ENCODE peak calls at places on chromosomes 11 and 22, in six cellular contexts. T is K562, N is GM12891, S is SK-N-SH, U is H1, E is GM12878. B is an unnamed sample.
A peak's percentile ranks its signal among the peaks of the same experiment; 100 is the strongest.

GRCh38 chr11:44988981-44989635 is 38.4 kb upstream of the TP53I11 start:
- DNase-seq in S (no peak), U (no peak), E (no peak), N (no peak), T (no peak), B (no peak)

GRCh38 chr11:12183827-12184620 is 73.6 kb downstream of the MICAL2 start:
- DNase-seq in N (no peak), S (no peak), E (no peak), T (no peak), U (no peak), B (no peak)

GRCh38 chr22:40265783-40266182 is 80.5 kb upstream of the ADSL start:
- DNase-seq in N (no peak), T (no peak), U (no peak), S (no peak), E (no peak), B (no peak)

GRCh38 chr11:122676638-122677037 is 21.1 kb downstream of the UBASH3B start:
- DNase-seq in E (no peak), U (no peak), S (no peak), N (no peak), T (no peak), B (no peak)

GRCh38 chr11:79363861-79364378 is 76.9 kb downstream of the TENM4 start:
- DNase-seq in N (no peak), E (no peak), U (no peak), T (no peak), S (no peak), B (no peak)

GRCh38 chr11:63592975-63593395 is 21.2 kb downstream of the PLAAT3 start:
- DNase-seq in S (peak; percentile 36), N (no peak), E (no peak), T (peak; percentile 34), U (no peak), B (no peak)

GRCh38 chr11:96367357-96367756 is 22.4 kb downstream of the CCDC82 start:
- DNase-seq in S (no peak), E (no peak), N (no peak), U (no peak), T (no peak), B (no peak)

GRCh38 chr11:47269829-47270305 is at the start of gene MADD:
- DNase-seq in S (peak; percentile 98), U (no peak), T (peak; percentile 96), E (peak; percentile 55), N (peak; percentile 95), B (peak; percentile 96)

GRCh38 chr22:41333806-41334205 is 32.5 kb downstream of the ZC3H7B start:
- DNase-seq in T (no peak), S (no peak), U (no peak), N (no peak), E (no peak), B (no peak)

GRCh38 chr22:34885852-34886251 is 180.1 kb upstream of the ISX start:
- DNase-seq in T (no peak), U (no peak), S (no peak), E (no peak), N (no peak), B (no peak)

GRCh38 chr22:46074771-46075551 is 75.4 kb upstream of the PPARA start:
- DNase-seq in U (no peak), E (no peak), S (no peak), N (no peak), T (no peak), B (no peak)

GRCh38 chr11:59898652-59899051 is 20.1 kb downstream of the OOSP3 start:
- DNase-seq in E (no peak), T (no peak), U (no peak), N (no peak), S (no peak), B (no peak)

GRCh38 chr22:48941903-48942625 is 885.6 kb downstream of the BRD1 start:
- DNase-seq in U (no peak), N (no peak), S (no peak), T (no peak), E (no peak), B (no peak)

GRCh38 chr11:27459191-27459590 is 13.4 kb downstream of the LGR4 start:
- DNase-seq in U (no peak), N (no peak), S (no peak), E (no peak), T (no peak), B (no peak)

GRCh38 chr11:129090056-129090455 is 102.1 kb downstream of the ARHGAP32 start:
- DNase-seq in T (no peak), N (no peak), U (no peak), E (no peak), S (no peak), B (no peak)

GRCh38 chr11:88533001-88533400 is 195.5 kb upstream of the CTSC start:
- DNase-seq in T (no peak), U (no peak), E (no peak), N (no peak), S (no peak), B (no peak)

GRCh38 chr11:68044145-68044813 is 5.5 kb downstream of the TCIRG1 start:
- DNase-seq in T (no peak), S (peak; percentile 47), U (no peak), E (no peak), N (no peak), B (no peak)

GRCh38 chr22:35140879-35141745 is 75.2 kb downstream of the ISX start:
- DNase-seq in S (peak; percentile 23), N (peak; percentile 43), E (no peak), T (peak; percentile 38), U (peak; percentile 51), B (no peak)

GRCh38 chr11:134224710-134225662 is 515 bp downstream of the VPS26B start:
- DNase-seq in U (no peak), S (peak; percentile 66), T (peak; percentile 64), E (no peak), N (no peak), B (no peak)

GRCh38 chr11:2305140-2305861 is 3.5 kb downstream of the TSPAN32 start:
- DNase-seq in T (peak; percentile 66), N (peak; percentile 83), U (peak; percentile 38), E (peak; percentile 4), S (peak; percentile 85), B (peak; percentile 78)

GRCh38 chr11:36350137-36350513 is 54.0 kb downstream of the PRR5L start:
- DNase-seq in N (no peak), S (no peak), T (no peak), E (no peak), U (no peak), B (no peak)

GRCh38 chr11:76161261-76161961 is 44.9 kb downstream of the WNT11 start:
- DNase-seq in T (peak; percentile 92), N (no peak), S (peak; percentile 86), U (no peak), E (no peak), B (no peak)

GRCh38 chr11:76160856-76161255 is 45.4 kb downstream of the WNT11 start:
- DNase-seq in U (no peak), N (no peak), T (no peak), E (no peak), S (no peak), B (no peak)

GRCh38 chr11:76159303-76159937 is 46.9 kb downstream of the WNT11 start:
- DNase-seq in E (no peak), S (no peak), N (no peak), U (no peak), T (no peak), B (no peak)

GRCh38 chr11:76158394-76159302 is 47.7 kb downstream of the WNT11 start:
- DNase-seq in U (no peak), S (no peak), T (no peak), N (no peak), E (no peak), B (no peak)

DNA sequence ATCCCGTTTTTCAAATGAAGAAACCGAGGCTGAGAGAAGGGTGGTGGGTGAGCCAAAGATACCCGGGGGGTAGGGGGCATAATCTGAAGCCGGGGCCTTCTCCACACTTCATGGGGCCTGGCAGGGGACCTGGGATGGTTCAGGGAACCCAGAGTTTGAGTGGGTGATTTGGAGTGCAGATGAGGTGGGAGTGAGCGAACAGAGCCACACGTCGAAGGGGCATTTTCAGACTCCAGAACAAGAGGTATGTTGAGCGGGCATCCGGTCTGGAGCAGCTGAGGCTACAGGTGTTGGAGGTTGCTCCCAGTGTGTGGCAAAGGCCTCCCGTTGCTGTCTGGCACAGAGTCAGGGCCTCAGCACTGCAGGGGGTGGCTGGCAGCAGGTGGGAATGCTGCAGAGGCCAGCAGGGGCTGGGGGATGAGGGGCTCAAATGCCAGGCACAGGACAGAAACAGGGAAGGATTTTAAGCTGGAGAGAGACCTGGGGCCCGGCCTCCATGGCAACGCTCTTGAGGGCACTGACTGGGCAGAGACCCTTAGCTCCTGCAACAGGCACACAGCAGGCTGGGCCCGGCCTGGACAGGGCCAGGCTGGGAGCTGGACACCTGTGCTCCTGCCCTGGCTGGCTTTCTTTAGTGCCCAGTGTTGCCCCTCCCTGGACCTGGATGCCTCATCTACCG is 46.2 kb downstream of the WNT11 start:
- DNase-seq in U (no peak), E (no peak), N (no peak), T (no peak), S (peak; percentile 39), B (no peak)
- TF ChIP-seq TAF1 in U (no peak), E (no peak), N (no peak), T (no peak), S (no peak), B (no peak)

GRCh38 chr11:77181799-77182541 is 53.9 kb downstream of the MYO7A start:
- DNase-seq in N (no peak), T (no peak), U (no peak), S (no peak), E (no peak), B (no peak)
- TF ChIP-seq TAF1 in N (no peak), T (no peak), U (no peak), S (no peak), E (no peak), B (no peak)

DNA sequence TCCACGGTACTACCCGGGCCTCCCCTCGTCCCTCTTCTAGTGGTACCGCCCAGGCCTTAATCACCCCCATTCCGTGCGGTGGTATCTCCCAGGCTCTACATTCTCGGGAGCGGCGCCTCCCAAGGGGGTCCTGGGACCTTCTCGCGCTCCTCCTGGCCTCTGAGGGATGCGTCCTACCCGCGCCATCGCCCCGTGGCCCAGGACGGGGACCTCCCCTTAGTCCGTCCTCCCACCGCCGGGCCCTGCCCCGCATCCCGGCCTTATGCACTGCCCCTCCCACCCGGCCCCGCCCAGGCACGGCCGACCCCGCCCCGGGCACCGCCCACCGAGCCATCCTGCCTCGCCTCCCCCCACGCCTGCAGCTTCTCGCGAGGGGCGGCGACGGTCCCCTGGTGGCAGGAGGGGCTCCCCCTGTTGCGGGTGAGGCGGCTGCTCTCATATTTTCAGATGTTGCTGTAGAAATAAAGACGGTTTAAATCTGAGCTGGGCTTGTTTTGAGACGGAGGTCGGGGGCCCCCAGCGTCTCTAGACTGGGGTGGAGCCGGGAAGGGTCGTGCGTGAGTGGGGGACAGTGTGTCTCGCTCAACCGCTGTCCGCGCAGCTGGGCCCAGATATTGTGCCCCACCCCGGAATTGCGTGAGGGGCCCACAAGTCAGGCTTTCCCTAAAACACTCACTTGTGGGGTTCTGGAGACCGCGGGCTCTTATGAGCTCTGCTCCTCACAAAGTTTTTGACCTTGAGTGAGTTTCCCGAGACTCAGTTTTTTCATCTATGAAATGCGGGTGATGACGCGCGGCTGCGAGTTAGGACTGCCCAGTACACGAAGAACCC is 845 bp upstream of the RAB1B start:
- DNase-seq in S (peak; percentile 96), N (peak; percentile 91), E (peak; percentile 54), U (peak; percentile 51), T (peak; percentile 91), B (peak; percentile 90)
- TF ChIP-seq TAF1 in S (no peak), N (no peak), E (peak; percentile 25), U (peak; percentile 43), T (peak; percentile 29), B (no peak)

DNA sequence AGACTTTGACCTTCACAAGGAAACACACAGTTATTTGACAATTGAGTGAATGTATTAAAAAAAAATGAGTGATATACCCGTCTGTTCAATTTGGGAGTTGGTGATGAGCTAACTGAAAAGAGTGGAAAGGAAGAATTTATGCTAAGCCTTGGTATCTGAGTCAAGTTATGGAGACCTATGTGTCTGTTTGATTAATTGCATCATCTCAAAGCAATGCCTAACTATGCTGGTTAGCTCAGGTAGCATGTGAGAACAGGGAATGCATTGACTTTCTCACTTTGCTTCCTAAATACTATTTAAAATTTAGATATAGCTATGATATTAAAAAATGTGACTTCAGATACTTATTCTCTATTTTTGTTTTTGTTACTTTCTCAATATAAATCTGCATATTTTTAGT is 110.5 kb downstream of the DDX10 start:
- DNase-seq in S (no peak), N (no peak), T (no peak), E (no peak), U (no peak), B (no peak)
- TF ChIP-seq TAF1 in S (no peak), N (no peak), T (no peak), E (no peak), U (no peak), B (no peak)

B was measured in GM12892.